ENCODE peak calls at places on chromosome 18, in four cellular contexts. One of them, this sample, is unnamed.

GRCh38 chr18:24446453-24446852 is 14.0 kb upstream of the HRH4 start:
- DNase-seq in kidney: no peak
- DNase-seq in ACHN: no peak
- DNase-seq in WTC11: no peak
- DNase-seq in this sample: no peak

GRCh38 chr18:68394705-68395104 is 320.2 kb downstream of the TMX3 start:
- DNase-seq in ACHN: peak; percentile 25
- DNase-seq in kidney: no peak
- DNase-seq in WTC11: no peak
- DNase-seq in this sample: no peak

GRCh38 chr18:3845176-3845575 is 395.2 kb downstream of the TGIF1 start:
- DNase-seq in kidney: no peak
- DNase-seq in ACHN: peak; percentile 35
- DNase-seq in WTC11: no peak
- DNase-seq in this sample: no peak

GRCh38 chr18:42446195-42446594 is 491.2 kb downstream of the PIK3C3 start:
- DNase-seq in WTC11: no peak
- DNase-seq in ACHN: peak; percentile 22
- DNase-seq in kidney: no peak
- DNase-seq in this sample: no peak

GRCh38 chr18:76265375-76266225 is 229.4 kb downstream of the ZNF516 start:
- DNase-seq in kidney: peak; percentile 89
- DNase-seq in ACHN: peak; percentile 41
- DNase-seq in WTC11: no peak
- DNase-seq in this sample: no peak

GRCh38 chr18:25518716-25519053 is 166.7 kb upstream of the ZNF521 start:
- DNase-seq in kidney: no peak
- DNase-seq in ACHN: no peak
- DNase-seq in WTC11: no peak
- DNase-seq in this sample: no peak

GRCh38 chr18:22789600-22789999 is 143.5 kb upstream of the RBBP8 start:
- DNase-seq in WTC11: no peak
- DNase-seq in kidney: no peak
- DNase-seq in ACHN: peak; percentile 10
- DNase-seq in this sample: no peak

GRCh38 chr18:43542016-43542415 is 264.7 kb upstream of the SYT4 start:
- DNase-seq in kidney: no peak
- DNase-seq in ACHN: no peak
- DNase-seq in WTC11: no peak
- DNase-seq in this sample: no peak

GRCh38 chr18:23981369-23981768 is 33.2 kb upstream of the TTC39C start:
- DNase-seq in kidney: no peak
- DNase-seq in WTC11: no peak
- DNase-seq in ACHN: no peak
- DNase-seq in this sample: no peak

GRCh38 chr18:35515460-35516130 is 17.8 kb upstream of the INO80C start:
- DNase-seq in kidney: no peak
- DNase-seq in WTC11: no peak
- DNase-seq in ACHN: no peak
- DNase-seq in this sample: no peak

GRCh38 chr18:73940721-73941120 is 206.9 kb downstream of the FBXO15 start:
- DNase-seq in kidney: no peak
- DNase-seq in WTC11: no peak
- DNase-seq in ACHN: no peak
- DNase-seq in this sample: no peak

GRCh38 chr18:34805117-34805882 is 95.2 kb downstream of the DTNA start:
- DNase-seq in WTC11: no peak
- DNase-seq in ACHN: no peak
- DNase-seq in kidney: no peak
- DNase-seq in this sample: no peak

GRCh38 chr18:75533954-75534353 is 106.5 kb upstream of the SMIM21 start:
- DNase-seq in kidney: no peak
- DNase-seq in WTC11: no peak
- DNase-seq in ACHN: no peak
- DNase-seq in this sample: no peak